ENCODE peak calls at places on chromosomes 3 and 15, in six cellular contexts. U is breast epithelium, G is body of pancreas, J is kidney, D is astrocyte, T is endothelial cell of umbilical vein. O is an unnamed sample.

GRCh38 chr3:25468866-25469319 is 40.8 kb downstream of the RARB start:
- DNase-seq in U (peak; percentile 87), G (no peak), J (peak; percentile 93), D (peak; percentile 64), T (peak; percentile 40), O (no peak)

GRCh38 chr3:151008699-151009098 is 36.2 kb upstream of the CLRN1 start:
- DNase-seq in U (no peak), G (no peak), J (no peak), D (peak; percentile 40), T (peak; percentile 3), O (no peak)

GRCh38 chr15:31740203-31740602 is 290.1 kb upstream of the CHRNA7 start:
- DNase-seq in U (no peak), G (no peak), J (no peak), D (no peak), T (no peak), O (no peak)

GRCh38 chr15:61681038-61681418 is 379.2 kb downstream of the VPS13C start:
- DNase-seq in U (no peak), G (no peak), J (no peak), D (no peak), T (no peak), O (no peak)

GRCh38 chr3:180755553-180755952 is 76.3 kb upstream of the CCDC39 start:
- DNase-seq in U (no peak), G (no peak), J (no peak), D (no peak), T (no peak), O (no peak)

GRCh38 chr3:129016725-129017530 is 15.8 kb downstream of the EFCC1 start:
- DNase-seq in U (no peak), G (no peak), J (no peak), D (peak; percentile 18), T (no peak), O (no peak)

GRCh38 chr3:149042766-149043386 is 43.5 kb downstream of the HLTF start:
- DNase-seq in U (no peak), G (no peak), J (no peak), D (peak; percentile 39), T (peak; percentile 72), O (no peak)

GRCh38 chr3:44948239-44948638 is 27.7 kb downstream of the ZDHHC3 start:
- DNase-seq in U (no peak), G (no peak), J (no peak), D (no peak), T (no peak), O (no peak)

GRCh38 chr15:61815356-61816083 is 244.7 kb downstream of the VPS13C start:
- DNase-seq in U (no peak), G (no peak), J (no peak), D (no peak), T (no peak), O (peak; percentile 24)

GRCh38 chr3:122100591-122101491 is 45.7 kb downstream of the CD86 start:
- DNase-seq in U (no peak), G (no peak), J (no peak), D (no peak), T (no peak), O (no peak)

GRCh38 chr3:24373198-24373959 is 121.3 kb downstream of the THRB start:
- DNase-seq in U (peak; percentile 82), G (peak; percentile 53), J (no peak), D (no peak), T (no peak), O (peak; percentile 51)

GRCh38 chr15:92494791-92495190 is 101.1 kb downstream of the ST8SIA2 start:
- DNase-seq in U (no peak), G (no peak), J (no peak), D (no peak), T (no peak), O (no peak)

GRCh38 chr3:60536420-60536819 is 714.8 kb downstream of the FHIT start:
- DNase-seq in U (no peak), G (no peak), J (no peak), D (no peak), T (no peak), O (no peak)

GRCh38 chr3:37891227-37891626 is 29.5 kb downstream of the CTDSPL start:
- DNase-seq in U (no peak), G (peak; percentile 18), J (no peak), D (no peak), T (no peak), O (no peak)

GRCh38 chr3:128993461-128994172 is at the start of gene CFAP92:
- DNase-seq in U (peak; percentile 83), G (peak; percentile 91), J (peak; percentile 96), D (peak; percentile 36), T (no peak), O (peak; percentile 91)

GRCh38 chr3:164458986-164459385 is 619.3 kb downstream of the SI start:
- DNase-seq in U (no peak), G (no peak), J (no peak), D (peak; percentile 76), T (no peak), O (no peak)

GRCh38 chr3:119279101-119279554 is 15.1 kb upstream of the ARHGAP31 start:
- DNase-seq in U (no peak), G (peak; percentile 68), J (no peak), D (no peak), T (peak; percentile 93), O (no peak)

GRCh38 chr3:112778298-112779008 is 68.2 kb downstream of the CD200R1L start:
- DNase-seq in U (no peak), G (no peak), J (no peak), D (peak; percentile 89), T (no peak), O (no peak)
- H3K4me1 ChIP-seq in U (no peaks in the 10 kb centered on the region), G (no peaks in the 10 kb centered on the region), J (no peaks in the 10 kb centered on the region), D (peaks cover 43% of the 10 kb centered on the region), T (no peaks in the 10 kb centered on the region), O (peaks cover 3% of the 10 kb centered on the region)

DNA sequence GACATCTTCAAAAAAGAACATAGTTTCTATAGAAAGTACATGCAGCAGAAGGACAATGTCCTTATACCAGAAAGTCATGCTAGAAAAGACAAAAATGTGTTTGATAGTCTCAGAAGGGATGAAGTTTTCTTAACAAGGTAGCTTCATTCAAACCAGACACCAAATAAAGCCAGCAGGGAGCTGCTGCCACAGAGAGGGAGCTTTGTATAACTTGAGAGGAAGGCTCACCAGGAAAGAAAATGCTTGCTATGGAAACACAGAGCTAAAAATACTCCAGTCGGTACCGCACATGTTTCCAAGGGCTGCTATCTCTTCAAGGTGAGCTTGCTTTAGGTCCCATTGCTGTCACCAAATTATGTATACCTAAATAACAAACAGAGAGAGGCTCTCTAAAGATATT is 1074.8 kb upstream of the ALCAM start:
- DNase-seq in U (no peak), G (no peak), J (no peak), D (no peak), T (no peak), O (no peak)
- H3K4me3 ChIP-seq in U (peak overlapping the region; percentile 47), G (no peak overlapping the region), J (peak overlapping the region; percentile 20), D (no peak overlapping the region), T (no peak overlapping the region), O (no peak overlapping the region)

GRCh38 chr3:197801801-197802504 is 10.9 kb downstream of the LRCH3 start:
- DNase-seq in U (peak; percentile 37), G (no peak), J (no peak), D (peak; percentile 39), T (peak; percentile 37), O (no peak)

GRCh38 chr3:197807969-197808587 is 17.0 kb downstream of the LRCH3 start:
- DNase-seq in U (no peak), G (no peak), J (no peak), D (peak; percentile 54), T (no peak), O (no peak)

GRCh38 chr3:197800379-197800778 is 9.3 kb downstream of the LRCH3 start:
- DNase-seq in U (no peak), G (no peak), J (no peak), D (peak; percentile 34), T (no peak), O (no peak)

GRCh38 chr3:197798863-197799262 is 7.8 kb downstream of the LRCH3 start:
- DNase-seq in U (no peak), G (no peak), J (no peak), D (no peak), T (no peak), O (no peak)

DNA sequence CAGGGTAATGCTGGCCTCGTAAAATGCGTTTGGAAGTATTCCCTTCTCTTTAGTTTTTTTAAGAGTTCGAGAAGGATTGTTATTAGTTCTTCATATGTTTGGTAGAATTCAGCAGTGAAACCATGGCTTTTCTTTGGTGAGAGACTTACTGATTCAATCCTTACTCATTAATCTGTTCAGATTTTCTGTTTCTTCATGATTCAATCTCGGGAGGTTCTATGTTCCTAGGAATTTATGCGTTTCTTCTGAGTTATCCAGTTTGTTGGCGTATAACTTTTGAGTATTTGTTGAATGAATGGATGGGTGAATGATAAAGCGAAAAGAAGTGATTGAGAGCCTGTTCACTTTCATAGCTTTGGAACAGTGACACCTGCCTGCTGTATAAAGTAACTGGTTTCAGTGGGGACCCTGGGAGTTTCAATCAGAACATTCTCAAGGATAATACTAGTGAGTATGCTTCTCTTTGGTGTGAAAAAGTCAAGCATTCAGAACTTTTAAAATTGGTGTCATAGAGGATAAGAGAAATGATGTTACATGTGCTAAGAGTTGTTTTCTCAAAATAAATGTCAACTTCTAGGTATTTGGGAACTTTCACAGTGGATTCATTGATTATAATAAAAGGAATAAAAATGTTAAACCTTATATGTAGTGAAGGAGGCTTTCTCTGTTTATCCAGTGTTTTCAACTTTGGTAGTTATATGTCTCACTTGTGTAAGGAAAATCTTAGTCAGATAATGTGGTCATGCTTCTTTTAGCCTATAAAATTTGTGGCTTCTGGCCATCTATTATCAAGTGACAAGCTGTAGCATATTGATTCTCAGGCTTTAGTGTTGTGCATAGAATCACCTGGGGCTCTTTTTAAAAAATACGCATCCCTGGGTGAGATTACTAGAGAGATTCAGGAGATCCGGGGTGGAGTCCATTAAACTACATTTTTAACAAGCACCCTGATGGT is 11.7 kb downstream of the LRCH3 start:
- DNase-seq in U (no peak), G (no peak), J (no peak), D (no peak), T (no peak), O (no peak)
- TF ChIP-seq CTCF in U (no peak), G (peak; percentile 24), J (no peak), D (peak; percentile 6), T (no peak), O (no peak)

DNA sequence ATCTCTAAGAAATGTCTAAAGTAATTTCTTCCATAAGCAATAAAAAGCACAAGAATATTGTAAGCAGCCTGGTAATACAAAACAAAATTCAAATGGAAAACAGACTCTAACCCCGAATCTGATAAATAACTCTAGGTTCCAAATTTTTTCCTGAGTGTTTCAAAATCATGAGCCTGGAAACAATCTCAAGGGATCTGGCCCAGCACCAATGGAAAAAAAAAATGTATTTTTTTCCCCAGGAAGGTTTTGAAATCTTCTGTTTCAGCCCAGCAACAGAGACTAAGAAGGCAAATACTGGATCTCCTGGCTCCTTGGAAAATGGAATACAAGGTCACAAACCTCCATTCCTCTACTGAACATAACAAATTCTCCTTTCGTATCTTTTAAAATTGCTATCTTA is 13.0 kb downstream of the TBC1D2B start:
- DNase-seq in U (no peak), G (no peak), J (no peak), D (peak; percentile 15), T (no peak), O (no peak)
- H3K4me1 ChIP-seq in U (peaks cover 8% of the 10 kb centered on the region), G (peaks cover 86% of the 10 kb centered on the region), J (peaks cover 46% of the 10 kb centered on the region), D (peaks cover 50% of the 10 kb centered on the region), T (peaks cover 55% of the 10 kb centered on the region), O (peaks cover 42% of the 10 kb centered on the region)

O was measured in lung.